ENCODE peak calls at places on chromosomes 1 and 21, in eight cellular contexts. One of them, this sample, is unnamed.

GRCh38 chr1:5500541-5500940 is 491.7 kb downstream of the NPHP4 start:
- DNase-seq in Jurkat, Clone E6-1: no peak
- DNase-seq in astrocyte: no peak
- DNase-seq in breast epithelium: no peak
- DNase-seq in HS-5: no peak
- DNase-seq in Ammon's horn: no peak
- DNase-seq in COR-L47: no peak
- DNase-seq in stimulated activated effector memory CD8-positive, alpha-beta T cell treated with anti-CD3 and anti-CD28 coated beads, Interleukin-12 subunit alpha, Interleukin-12 subunit beta, amount 100 ng/mL, for 72 hours: no peak
- DNase-seq in this sample: no peak

GRCh38 chr1:11563560-11564069 is 84.7 kb downstream of the DISP3 start:
- DNase-seq in astrocyte: no peak
- DNase-seq in Ammon's horn: no peak
- DNase-seq in breast epithelium: no peak
- DNase-seq in stimulated activated effector memory CD8-positive, alpha-beta T cell treated with anti-CD3 and anti-CD28 coated beads, Interleukin-12 subunit alpha, Interleukin-12 subunit beta, amount 100 ng/mL, for 72 hours: no peak
- DNase-seq in COR-L47: peak
- DNase-seq in Jurkat, Clone E6-1: no peak
- DNase-seq in HS-5: no peak
- DNase-seq in this sample: no peak

GRCh38 chr1:47725000-47725731 is 272.0 kb downstream of the TRABD2B start:
- DNase-seq in COR-L47: no peak
- DNase-seq in HS-5: no peak
- DNase-seq in stimulated activated effector memory CD8-positive, alpha-beta T cell treated with anti-CD3 and anti-CD28 coated beads, Interleukin-12 subunit alpha, Interleukin-12 subunit beta, amount 100 ng/mL, for 72 hours: no peak
- DNase-seq in Ammon's horn: no peak
- DNase-seq in Jurkat, Clone E6-1: no peak
- DNase-seq in astrocyte: no peak
- DNase-seq in breast epithelium: no peak
- DNase-seq in this sample: no peak

GRCh38 chr21:15079276-15079675 is 14.5 kb upstream of the NRIP1 start:
- DNase-seq in Ammon's horn: no peak
- DNase-seq in stimulated activated effector memory CD8-positive, alpha-beta T cell treated with anti-CD3 and anti-CD28 coated beads, Interleukin-12 subunit alpha, Interleukin-12 subunit beta, amount 100 ng/mL, for 72 hours: no peak
- DNase-seq in breast epithelium: no peak
- DNase-seq in astrocyte: no peak
- DNase-seq in HS-5: no peak
- DNase-seq in COR-L47: no peak
- DNase-seq in Jurkat, Clone E6-1: no peak
- DNase-seq in this sample: no peak

GRCh38 chr1:71565267-71565666 is 484.4 kb upstream of the ZRANB2 start:
- DNase-seq in Jurkat, Clone E6-1: no peak
- DNase-seq in COR-L47: no peak
- DNase-seq in stimulated activated effector memory CD8-positive, alpha-beta T cell treated with anti-CD3 and anti-CD28 coated beads, Interleukin-12 subunit alpha, Interleukin-12 subunit beta, amount 100 ng/mL, for 72 hours: no peak
- DNase-seq in astrocyte: peak
- DNase-seq in HS-5: no peak
- DNase-seq in breast epithelium: no peak
- DNase-seq in Ammon's horn: no peak
- DNase-seq in this sample: no peak

GRCh38 chr1:183273300-183273699 is 87.2 kb downstream of the LAMC2 start:
- DNase-seq in Jurkat, Clone E6-1: no peak
- DNase-seq in breast epithelium: no peak
- DNase-seq in Ammon's horn: no peak
- DNase-seq in astrocyte: peak
- DNase-seq in stimulated activated effector memory CD8-positive, alpha-beta T cell treated with anti-CD3 and anti-CD28 coated beads, Interleukin-12 subunit alpha, Interleukin-12 subunit beta, amount 100 ng/mL, for 72 hours: no peak
- DNase-seq in HS-5: no peak
- DNase-seq in COR-L47: no peak
- DNase-seq in this sample: no peak

GRCh38 chr1:117661027-117661426 is 55.2 kb downstream of the TENT5C start:
- DNase-seq in stimulated activated effector memory CD8-positive, alpha-beta T cell treated with anti-CD3 and anti-CD28 coated beads, Interleukin-12 subunit alpha, Interleukin-12 subunit beta, amount 100 ng/mL, for 72 hours: no peak
- DNase-seq in breast epithelium: no peak
- DNase-seq in Ammon's horn: no peak
- DNase-seq in astrocyte: no peak
- DNase-seq in Jurkat, Clone E6-1: peak
- DNase-seq in HS-5: no peak
- DNase-seq in COR-L47: no peak
- DNase-seq in this sample: no peak

GRCh38 chr1:193181985-193182384 is 4.4 kb downstream of the B3GALT2 start:
- DNase-seq in breast epithelium: no peak
- DNase-seq in Ammon's horn: no peak
- DNase-seq in Jurkat, Clone E6-1: no peak
- DNase-seq in stimulated activated effector memory CD8-positive, alpha-beta T cell treated with anti-CD3 and anti-CD28 coated beads, Interleukin-12 subunit alpha, Interleukin-12 subunit beta, amount 100 ng/mL, for 72 hours: no peak
- DNase-seq in HS-5: no peak
- DNase-seq in COR-L47: peak
- DNase-seq in astrocyte: no peak
- DNase-seq in this sample: no peak

GRCh38 chr1:86955678-86956077 is 41.2 kb downstream of the HS2ST1 start:
- DNase-seq in stimulated activated effector memory CD8-positive, alpha-beta T cell treated with anti-CD3 and anti-CD28 coated beads, Interleukin-12 subunit alpha, Interleukin-12 subunit beta, amount 100 ng/mL, for 72 hours: no peak
- DNase-seq in Jurkat, Clone E6-1: no peak
- DNase-seq in astrocyte: no peak
- DNase-seq in HS-5: no peak
- DNase-seq in COR-L47: no peak
- DNase-seq in breast epithelium: no peak
- DNase-seq in Ammon's horn: no peak
- DNase-seq in this sample: no peak

GRCh38 chr1:154442006-154442740 is 37.0 kb downstream of the IL6R start:
- DNase-seq in breast epithelium: no peak
- DNase-seq in Jurkat, Clone E6-1: no peak
- DNase-seq in astrocyte: peak
- DNase-seq in COR-L47: no peak
- DNase-seq in HS-5: no peak
- DNase-seq in Ammon's horn: no peak
- DNase-seq in stimulated activated effector memory CD8-positive, alpha-beta T cell treated with anti-CD3 and anti-CD28 coated beads, Interleukin-12 subunit alpha, Interleukin-12 subunit beta, amount 100 ng/mL, for 72 hours: no peak
- DNase-seq in this sample: no peak

GRCh38 chr1:180230791-180231505 is 884 bp downstream of the LHX4 start:
- DNase-seq in breast epithelium: no peak
- DNase-seq in Jurkat, Clone E6-1: no peak
- DNase-seq in HS-5: peak
- DNase-seq in astrocyte: peak
- DNase-seq in stimulated activated effector memory CD8-positive, alpha-beta T cell treated with anti-CD3 and anti-CD28 coated beads, Interleukin-12 subunit alpha, Interleukin-12 subunit beta, amount 100 ng/mL, for 72 hours: no peak
- DNase-seq in COR-L47: no peak
- DNase-seq in Ammon's horn: no peak
- DNase-seq in this sample: no peak

GRCh38 chr1:165124772-165125171 is 231.7 kb downstream of the LMX1A start:
- DNase-seq in HS-5: no peak
- DNase-seq in Jurkat, Clone E6-1: no peak
- DNase-seq in COR-L47: no peak
- DNase-seq in breast epithelium: no peak
- DNase-seq in astrocyte: no peak
- DNase-seq in stimulated activated effector memory CD8-positive, alpha-beta T cell treated with anti-CD3 and anti-CD28 coated beads, Interleukin-12 subunit alpha, Interleukin-12 subunit beta, amount 100 ng/mL, for 72 hours: no peak
- DNase-seq in Ammon's horn: no peak
- DNase-seq in this sample: no peak

GRCh38 chr1:212507361-212507760 is 74.6 kb downstream of the NENF start:
- DNase-seq in HS-5: no peak
- DNase-seq in Ammon's horn: peak
- DNase-seq in stimulated activated effector memory CD8-positive, alpha-beta T cell treated with anti-CD3 and anti-CD28 coated beads, Interleukin-12 subunit alpha, Interleukin-12 subunit beta, amount 100 ng/mL, for 72 hours: no peak
- DNase-seq in COR-L47: no peak
- DNase-seq in astrocyte: no peak
- DNase-seq in Jurkat, Clone E6-1: no peak
- DNase-seq in breast epithelium: no peak
- DNase-seq in this sample: no peak

GRCh38 chr1:205270764-205271163 is 43.0 kb downstream of the TMCC2 start:
- DNase-seq in COR-L47: no peak
- DNase-seq in astrocyte: peak
- DNase-seq in Ammon's horn: peak
- DNase-seq in HS-5: no peak
- DNase-seq in Jurkat, Clone E6-1: no peak
- DNase-seq in breast epithelium: no peak
- DNase-seq in stimulated activated effector memory CD8-positive, alpha-beta T cell treated with anti-CD3 and anti-CD28 coated beads, Interleukin-12 subunit alpha, Interleukin-12 subunit beta, amount 100 ng/mL, for 72 hours: no peak
- DNase-seq in this sample: no peak

GRCh38 chr1:46554236-46555080 is 3.0 kb upstream of the KNCN start:
- DNase-seq in Ammon's horn: no peak
- DNase-seq in HS-5: no peak
- DNase-seq in astrocyte: no peak
- DNase-seq in COR-L47: peak
- DNase-seq in Jurkat, Clone E6-1: no peak
- DNase-seq in stimulated activated effector memory CD8-positive, alpha-beta T cell treated with anti-CD3 and anti-CD28 coated beads, Interleukin-12 subunit alpha, Interleukin-12 subunit beta, amount 100 ng/mL, for 72 hours: no peak
- DNase-seq in breast epithelium: no peak
- DNase-seq in this sample: no peak

GRCh38 chr21:42219606-42220137 is 732 bp downstream of the ABCG1 start:
- DNase-seq in breast epithelium: no peak
- DNase-seq in COR-L47: no peak
- DNase-seq in stimulated activated effector memory CD8-positive, alpha-beta T cell treated with anti-CD3 and anti-CD28 coated beads, Interleukin-12 subunit alpha, Interleukin-12 subunit beta, amount 100 ng/mL, for 72 hours: peak
- DNase-seq in astrocyte: no peak
- DNase-seq in HS-5: no peak
- DNase-seq in Ammon's horn: peak
- DNase-seq in Jurkat, Clone E6-1: no peak
- DNase-seq in this sample: no peak

GRCh38 chr1:192983349-192983980 is 75.7 kb downstream of the UCHL5 start:
- DNase-seq in stimulated activated effector memory CD8-positive, alpha-beta T cell treated with anti-CD3 and anti-CD28 coated beads, Interleukin-12 subunit alpha, Interleukin-12 subunit beta, amount 100 ng/mL, for 72 hours: no peak
- DNase-seq in astrocyte: no peak
- DNase-seq in Jurkat, Clone E6-1: no peak
- DNase-seq in breast epithelium: no peak
- DNase-seq in COR-L47: no peak
- DNase-seq in Ammon's horn: no peak
- DNase-seq in HS-5: no peak
- DNase-seq in this sample: no peak

GRCh38 chr1:11929849-11930248 is 3.6 kb upstream of the KIAA2013 start:
- DNase-seq in breast epithelium: no peak
- DNase-seq in Jurkat, Clone E6-1: peak
- DNase-seq in Ammon's horn: no peak
- DNase-seq in stimulated activated effector memory CD8-positive, alpha-beta T cell treated with anti-CD3 and anti-CD28 coated beads, Interleukin-12 subunit alpha, Interleukin-12 subunit beta, amount 100 ng/mL, for 72 hours: no peak
- DNase-seq in COR-L47: peak
- DNase-seq in HS-5: peak
- DNase-seq in astrocyte: no peak
- DNase-seq in this sample: no peak

GRCh38 chr1:90550616-90551406 is 166.3 kb downstream of the BARHL2 start:
- DNase-seq in COR-L47: no peak
- DNase-seq in HS-5: no peak
- DNase-seq in astrocyte: no peak
- DNase-seq in stimulated activated effector memory CD8-positive, alpha-beta T cell treated with anti-CD3 and anti-CD28 coated beads, Interleukin-12 subunit alpha, Interleukin-12 subunit beta, amount 100 ng/mL, for 72 hours: no peak
- DNase-seq in Jurkat, Clone E6-1: no peak
- DNase-seq in Ammon's horn: no peak
- DNase-seq in breast epithelium: no peak
- DNase-seq in this sample: no peak

GRCh38 chr1:174114788-174115448 is 44.4 kb upstream of the RABGAP1L start:
- DNase-seq in stimulated activated effector memory CD8-positive, alpha-beta T cell treated with anti-CD3 and anti-CD28 coated beads, Interleukin-12 subunit alpha, Interleukin-12 subunit beta, amount 100 ng/mL, for 72 hours: no peak
- DNase-seq in Ammon's horn: peak
- DNase-seq in breast epithelium: no peak
- DNase-seq in astrocyte: peak
- DNase-seq in COR-L47: no peak
- DNase-seq in Jurkat, Clone E6-1: peak
- DNase-seq in HS-5: peak
- DNase-seq in this sample: no peak

GRCh38 chr1:116504308-116505156 is 66.3 kb downstream of the CD58 start:
- DNase-seq in COR-L47: no peak
- DNase-seq in Ammon's horn: peak
- DNase-seq in stimulated activated effector memory CD8-positive, alpha-beta T cell treated with anti-CD3 and anti-CD28 coated beads, Interleukin-12 subunit alpha, Interleukin-12 subunit beta, amount 100 ng/mL, for 72 hours: peak
- DNase-seq in HS-5: no peak
- DNase-seq in Jurkat, Clone E6-1: peak
- DNase-seq in breast epithelium: no peak
- DNase-seq in astrocyte: peak
- DNase-seq in this sample: peak

GRCh38 chr1:9239622-9240401 is 5.2 kb downstream of the H6PD start:
- DNase-seq in breast epithelium: no peak
- DNase-seq in COR-L47: no peak
- DNase-seq in Ammon's horn: peak
- DNase-seq in HS-5: no peak
- DNase-seq in stimulated activated effector memory CD8-positive, alpha-beta T cell treated with anti-CD3 and anti-CD28 coated beads, Interleukin-12 subunit alpha, Interleukin-12 subunit beta, amount 100 ng/mL, for 72 hours: peak
- DNase-seq in Jurkat, Clone E6-1: peak
- DNase-seq in astrocyte: peak
- DNase-seq in this sample: no peak

GRCh38 chr1:236753554-236753953 is 41.5 kb upstream of the MTR start:
- DNase-seq in stimulated activated effector memory CD8-positive, alpha-beta T cell treated with anti-CD3 and anti-CD28 coated beads, Interleukin-12 subunit alpha, Interleukin-12 subunit beta, amount 100 ng/mL, for 72 hours: no peak
- DNase-seq in HS-5: no peak
- DNase-seq in astrocyte: no peak
- DNase-seq in Ammon's horn: peak
- DNase-seq in Jurkat, Clone E6-1: peak
- DNase-seq in breast epithelium: no peak
- DNase-seq in COR-L47: peak
- DNase-seq in this sample: no peak

GRCh38 chr1:150221552-150221951 is 14.4 kb downstream of the ANP32E start:
- DNase-seq in COR-L47: no peak
- DNase-seq in astrocyte: no peak
- DNase-seq in Ammon's horn: peak
- DNase-seq in stimulated activated effector memory CD8-positive, alpha-beta T cell treated with anti-CD3 and anti-CD28 coated beads, Interleukin-12 subunit alpha, Interleukin-12 subunit beta, amount 100 ng/mL, for 72 hours: no peak
- DNase-seq in Jurkat, Clone E6-1: no peak
- DNase-seq in breast epithelium: no peak
- DNase-seq in HS-5: no peak
- DNase-seq in this sample: no peak

GRCh38 chr1:224632381-224632871 is 16.3 kb downstream of the CNIH3 start:
- DNase-seq in astrocyte: peak
- DNase-seq in breast epithelium: no peak
- DNase-seq in HS-5: peak
- DNase-seq in Ammon's horn: no peak
- DNase-seq in stimulated activated effector memory CD8-positive, alpha-beta T cell treated with anti-CD3 and anti-CD28 coated beads, Interleukin-12 subunit alpha, Interleukin-12 subunit beta, amount 100 ng/mL, for 72 hours: no peak
- DNase-seq in COR-L47: no peak
- DNase-seq in Jurkat, Clone E6-1: no peak
- DNase-seq in this sample: no peak

GRCh38 chr1:32028746-32029145 is 15.1 kb downstream of the KHDRBS1 start:
- DNase-seq in breast epithelium: no peak
- DNase-seq in stimulated activated effector memory CD8-positive, alpha-beta T cell treated with anti-CD3 and anti-CD28 coated beads, Interleukin-12 subunit alpha, Interleukin-12 subunit beta, amount 100 ng/mL, for 72 hours: no peak
- DNase-seq in COR-L47: no peak
- DNase-seq in Ammon's horn: no peak
- DNase-seq in HS-5: no peak
- DNase-seq in astrocyte: peak
- DNase-seq in Jurkat, Clone E6-1: no peak
- DNase-seq in this sample: no peak

GRCh38 chr21:35198004-35198403 is 148.9 kb upstream of the RUNX1 start:
- DNase-seq in stimulated activated effector memory CD8-positive, alpha-beta T cell treated with anti-CD3 and anti-CD28 coated beads, Interleukin-12 subunit alpha, Interleukin-12 subunit beta, amount 100 ng/mL, for 72 hours: no peak
- DNase-seq in astrocyte: peak
- DNase-seq in Jurkat, Clone E6-1: no peak
- DNase-seq in HS-5: peak
- DNase-seq in breast epithelium: no peak
- DNase-seq in Ammon's horn: no peak
- DNase-seq in COR-L47: no peak
- DNase-seq in this sample: no peak

GRCh38 chr21:36915014-36915700 is 51.3 kb downstream of the HLCS start:
- DNase-seq in Ammon's horn: no peak
- DNase-seq in Jurkat, Clone E6-1: no peak
- DNase-seq in HS-5: no peak
- DNase-seq in breast epithelium: no peak
- DNase-seq in COR-L47: no peak
- DNase-seq in stimulated activated effector memory CD8-positive, alpha-beta T cell treated with anti-CD3 and anti-CD28 coated beads, Interleukin-12 subunit alpha, Interleukin-12 subunit beta, amount 100 ng/mL, for 72 hours: no peak
- DNase-seq in astrocyte: no peak
- DNase-seq in this sample: no peak

GRCh38 chr1:145979746-145980435 is 15.4 kb downstream of the POLR3GL start:
- DNase-seq in astrocyte: no peak
- DNase-seq in Jurkat, Clone E6-1: no peak
- DNase-seq in breast epithelium: no peak
- DNase-seq in Ammon's horn: no peak
- DNase-seq in HS-5: no peak
- DNase-seq in stimulated activated effector memory CD8-positive, alpha-beta T cell treated with anti-CD3 and anti-CD28 coated beads, Interleukin-12 subunit alpha, Interleukin-12 subunit beta, amount 100 ng/mL, for 72 hours: no peak
- DNase-seq in COR-L47: no peak
- DNase-seq in this sample: no peak

GRCh38 chr1:224380003-224380402 is 23.3 kb downstream of the CNIH4 start:
- DNase-seq in HS-5: no peak
- DNase-seq in breast epithelium: no peak
- DNase-seq in Jurkat, Clone E6-1: peak
- DNase-seq in astrocyte: peak
- DNase-seq in COR-L47: no peak
- DNase-seq in stimulated activated effector memory CD8-positive, alpha-beta T cell treated with anti-CD3 and anti-CD28 coated beads, Interleukin-12 subunit alpha, Interleukin-12 subunit beta, amount 100 ng/mL, for 72 hours: no peak
- DNase-seq in Ammon's horn: peak
- DNase-seq in this sample: peak

GRCh38 chr21:31909772-31910470 is 37.1 kb downstream of the HUNK start:
- DNase-seq in breast epithelium: no peak
- DNase-seq in Ammon's horn: no peak
- DNase-seq in Jurkat, Clone E6-1: no peak
- DNase-seq in HS-5: no peak
- DNase-seq in stimulated activated effector memory CD8-positive, alpha-beta T cell treated with anti-CD3 and anti-CD28 coated beads, Interleukin-12 subunit alpha, Interleukin-12 subunit beta, amount 100 ng/mL, for 72 hours: no peak
- DNase-seq in astrocyte: no peak
- DNase-seq in COR-L47: no peak
- DNase-seq in this sample: no peak

GRCh38 chr1:114260805-114261488 is 107.3 kb upstream of the SYT6 start:
- DNase-seq in breast epithelium: no peak
- DNase-seq in HS-5: no peak
- DNase-seq in Jurkat, Clone E6-1: no peak
- DNase-seq in stimulated activated effector memory CD8-positive, alpha-beta T cell treated with anti-CD3 and anti-CD28 coated beads, Interleukin-12 subunit alpha, Interleukin-12 subunit beta, amount 100 ng/mL, for 72 hours: no peak
- DNase-seq in Ammon's horn: no peak
- DNase-seq in astrocyte: no peak
- DNase-seq in COR-L47: no peak
- DNase-seq in this sample: no peak

GRCh38 chr1:166080277-166080964 is 86.4 kb downstream of the FAM78B start:
- DNase-seq in stimulated activated effector memory CD8-positive, alpha-beta T cell treated with anti-CD3 and anti-CD28 coated beads, Interleukin-12 subunit alpha, Interleukin-12 subunit beta, amount 100 ng/mL, for 72 hours: no peak
- DNase-seq in astrocyte: peak
- DNase-seq in COR-L47: no peak
- DNase-seq in HS-5: no peak
- DNase-seq in Jurkat, Clone E6-1: peak
- DNase-seq in Ammon's horn: no peak
- DNase-seq in breast epithelium: no peak
- DNase-seq in this sample: no peak

GRCh38 chr1:34781071-34781843 is at the start of gene GJB3:
- DNase-seq in breast epithelium: no peak
- DNase-seq in stimulated activated effector memory CD8-positive, alpha-beta T cell treated with anti-CD3 and anti-CD28 coated beads, Interleukin-12 subunit alpha, Interleukin-12 subunit beta, amount 100 ng/mL, for 72 hours: no peak
- DNase-seq in COR-L47: no peak
- DNase-seq in Ammon's horn: no peak
- DNase-seq in astrocyte: no peak
- DNase-seq in HS-5: no peak
- DNase-seq in Jurkat, Clone E6-1: no peak
- DNase-seq in this sample: no peak